ENCODE peak calls at places on chromosomes 2 and 18, in six cellular contexts. O is IMR-90, S is H9, M is neuronal stem cell, Z is H1, R is mesenchymal stem cell. W is an unnamed sample.

GRCh38 chr2:158134055-158134454 is 32.4 kb downstream of the UPP2 start:
- DNase-seq in O (no peak), S (no peak), M (no peak), Z (no peak), R (no peak), W (no peak)

GRCh38 chr2:186641807-186642321 is 52.0 kb upstream of the FAM171B start:
- DNase-seq in O (peak), S (no peak), M (peak), Z (no peak), R (peak), W (peak)

GRCh38 chr2:8457092-8457481 is 224.8 kb upstream of the ID2 start:
- DNase-seq in O (no peak), S (no peak), M (no peak), Z (no peak), R (no peak), W (no peak)

GRCh38 chr2:218960196-218961165 is 1.0 kb downstream of the CDK5R2 start:
- DNase-seq in O (no peak), S (no peak), M (no peak), Z (no peak), R (no peak), W (no peak)

GRCh38 chr2:216536725-216537124 is 38.1 kb downstream of the RPL37A start:
- DNase-seq in O (peak), S (no peak), M (no peak), Z (no peak), R (peak), W (no peak)

GRCh38 chr2:85998071-85998991 is 107.4 kb downstream of the POLR1A start:
- DNase-seq in O (peak), S (peak), M (no peak), Z (no peak), R (peak), W (peak)

GRCh38 chr2:16773080-16773713 is 107.6 kb upstream of the CYRIA start:
- DNase-seq in O (peak), S (peak), M (peak), Z (no peak), R (peak), W (peak)

GRCh38 chr2:25891672-25892071 is 13.4 kb upstream of the ASXL2 start:
- DNase-seq in O (no peak), S (no peak), M (no peak), Z (no peak), R (no peak), W (no peak)

GRCh38 chr2:70532244-70532935 is 21.2 kb downstream of the TGFA start:
- DNase-seq in O (no peak), S (no peak), M (no peak), Z (no peak), R (no peak), W (no peak)

GRCh38 chr18:50662775-50663383 is 103.0 kb downstream of the MAPK4 start:
- DNase-seq in O (no peak), S (no peak), M (peak), Z (no peak), R (no peak), W (no peak)

GRCh38 chr2:177429688-177430325 is 37.2 kb downstream of the AGPS start:
- DNase-seq in O (peak), S (no peak), M (no peak), Z (no peak), R (peak), W (peak)

GRCh38 chr2:72145658-72146329 is 1.9 kb downstream of the CYP26B1 start:
- DNase-seq in O (no peak), S (no peak), M (no peak), Z (no peak), R (no peak), W (no peak)

GRCh38 chr2:42089340-42089925 is 41.6 kb downstream of the PKDCC start:
- DNase-seq in O (peak), S (peak), M (peak), Z (peak), R (peak), W (peak)

GRCh38 chr18:24754572-24754971 is 294.1 kb downstream of the HRH4 start:
- DNase-seq in O (peak), S (no peak), M (no peak), Z (no peak), R (no peak), W (no peak)

GRCh38 chr18:51397347-51397962 is 200.0 kb upstream of the MEX3C start:
- DNase-seq in O (no peak), S (no peak), M (no peak), Z (no peak), R (no peak), W (no peak)

GRCh38 chr2:109700680-109701274 is 86.6 kb downstream of the SOWAHC start:
- DNase-seq in O (no peak), S (no peak), M (no peak), Z (no peak), R (no peak), W (peak)

GRCh38 chr2:169480079-169480465 is 778 bp downstream of the BBS5 start:
- DNase-seq in O (peak), S (no peak), M (no peak), Z (no peak), R (no peak), W (peak)

GRCh38 chr2:23502096-23502495 is 117.1 kb downstream of the KLHL29 start:
- DNase-seq in O (no peak), S (no peak), M (no peak), Z (no peak), R (no peak), W (no peak)

GRCh38 chr18:32351014-32351413 is 119.7 kb downstream of the GAREM1 start:
- DNase-seq in O (peak), S (no peak), M (no peak), Z (no peak), R (peak), W (no peak)

GRCh38 chr2:618005-618404 is 59.2 kb downstream of the TMEM18 start:
- DNase-seq in O (no peak), S (no peak), M (no peak), Z (no peak), R (no peak), W (no peak)

GRCh38 chr2:201219328-201220096 is 36.6 kb downstream of the CASP10 start:
- DNase-seq in O (no peak), S (no peak), M (no peak), Z (no peak), R (no peak), W (no peak)

GRCh38 chr18:24802439-24802838 is 342.0 kb downstream of the HRH4 start:
- DNase-seq in O (no peak), S (no peak), M (no peak), Z (no peak), R (no peak), W (no peak)

DNA sequence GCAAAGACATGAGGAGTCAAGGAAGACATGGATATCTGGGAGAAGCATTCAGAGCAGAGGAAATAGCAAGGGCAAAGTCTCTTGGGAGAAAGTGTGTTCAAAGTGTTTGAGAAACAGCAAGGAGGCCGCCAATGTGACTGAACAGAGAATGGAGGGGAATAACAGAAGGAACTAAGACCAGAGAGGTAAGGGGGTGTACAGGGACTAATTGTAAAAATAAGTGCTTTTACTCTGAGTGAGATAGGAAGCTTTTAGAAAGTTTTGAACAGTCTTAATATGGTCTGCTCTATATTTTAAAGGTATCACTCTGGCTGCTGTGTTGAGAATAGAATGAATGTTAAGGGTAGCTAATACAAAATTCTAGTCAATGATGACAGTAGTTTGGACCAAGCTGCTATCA is 6.8 kb upstream of the CREB1 start:
- DNase-seq in O (no peak), S (no peak), M (no peak), Z (no peak), R (no peak), W (no peak)
- H3K23ac ChIP-seq in O (no peak), S (no peak), M (no peak), Z (no peak), R (no peak), W (no peak)

DNA sequence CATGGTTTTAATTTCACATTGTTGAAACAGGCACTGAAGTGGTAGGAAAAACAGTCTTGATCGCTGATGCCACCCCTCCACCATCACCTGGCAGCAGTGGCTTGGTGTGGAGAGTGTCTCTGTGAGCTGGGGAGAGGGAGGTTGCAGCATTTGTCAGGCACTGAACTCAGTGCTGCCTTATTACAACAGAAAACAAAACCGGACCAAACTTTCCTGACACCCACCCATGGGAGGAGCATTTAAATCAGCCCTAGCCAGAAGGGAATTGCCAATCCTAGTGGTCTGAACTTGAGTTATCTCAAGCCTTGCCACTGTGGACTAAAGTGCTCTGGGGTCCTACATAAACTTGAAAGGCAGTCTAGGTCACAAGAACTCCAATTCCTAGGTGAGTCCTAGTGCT is 103.0 kb upstream of the LGALSL start:
- DNase-seq in O (no peak), S (no peak), M (no peak), Z (no peak), R (no peak), W (no peak)
- H3K23ac ChIP-seq in O (no peak), S (no peak), M (no peak), Z (no peak), R (no peak), W (no peak)

DNA sequence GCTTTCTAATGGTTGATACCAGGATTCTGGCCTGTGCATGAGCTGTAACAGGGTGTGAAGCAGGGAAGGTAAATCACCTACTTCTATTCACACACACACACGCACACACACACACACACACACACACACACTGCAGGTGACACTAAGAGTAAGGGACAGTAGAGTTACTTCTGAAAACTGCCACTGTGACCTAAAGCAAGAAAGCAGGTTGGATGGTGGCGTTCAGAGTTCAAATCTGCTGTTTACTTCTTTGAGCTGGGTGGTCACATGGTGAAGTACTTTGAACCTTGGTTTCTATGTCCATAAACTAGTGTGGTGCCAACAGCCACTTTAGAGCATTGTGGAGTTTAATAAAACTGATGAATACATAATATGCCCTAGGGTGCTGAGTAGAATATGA is 248.0 kb downstream of the PIEZO2 start:
- DNase-seq in O (no peak), S (no peak), M (no peak), Z (no peak), R (no peak), W (no peak)
- H3K23ac ChIP-seq in O (no peak), S (no peak), M (no peak), Z (no peak), R (no peak), W (no peak)

DNA sequence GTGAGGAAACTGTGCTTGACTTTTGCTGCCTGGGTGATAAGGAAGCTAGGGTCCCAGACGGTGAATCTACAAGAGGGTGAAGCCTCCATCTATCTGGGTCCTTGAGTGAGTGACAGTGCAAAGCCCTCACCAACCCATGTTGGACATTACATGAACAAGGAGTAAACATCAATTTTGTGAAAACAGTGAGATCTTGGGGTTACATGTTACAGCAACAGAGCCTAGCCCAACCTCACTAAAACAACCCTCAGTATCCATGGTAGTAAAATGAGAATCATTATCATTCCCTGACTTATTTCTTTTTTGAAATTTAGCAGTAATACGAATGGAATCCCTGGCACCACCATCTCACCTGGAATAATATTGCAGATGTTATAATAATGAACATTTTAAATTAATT is 103.4 kb downstream of the TSN start:
- DNase-seq in O (no peak), S (no peak), M (no peak), Z (no peak), R (no peak), W (no peak)
- H3K23ac ChIP-seq in O (no peak), S (no peak), M (no peak), Z (no peak), R (no peak), W (no peak)

W was measured in mesendoderm.